ENCODE peak calls at places on chromosomes 7 and 10, in eight cellular contexts. J is GM23248, R is neural progenitor cell, Q is HepG2, H is mammary epithelial cell, M is trophoblast cell, I is IMR-90, D is GM23338. N is an unnamed sample.

GRCh38 chr7:131288446-131288845 is 39.2 kb upstream of the MKLN1 start:
- DNase-seq in J (no peak), D (no peak), I (no peak), R (no peak), H (no peak), M (no peak), Q (no peak), N (peak)

GRCh38 chr10:69123306-69123746 is 652 bp upstream of the VPS26A start:
- DNase-seq in D (peak), I (peak), J (peak), Q (peak), R (peak), H (peak), M (no peak), N (peak)

GRCh38 chr10:124568858-124569622 is 107.4 kb downstream of the LHPP start:
- DNase-seq in H (no peak), D (no peak), I (no peak), Q (no peak), J (no peak), M (peak), R (peak), N (no peak)

GRCh38 chr7:143416565-143417149 is 8.0 kb upstream of the EPHA1 start:
- DNase-seq in Q (peak), H (no peak), I (peak), J (peak), M (no peak), R (peak), D (peak), N (peak)

GRCh38 chr7:31059551-31059950 is 7.4 kb downstream of the ADCYAP1R1 start:
- DNase-seq in Q (no peak), J (no peak), D (peak), R (peak), H (no peak), I (no peak), M (no peak), N (no peak)

GRCh38 chr10:73095479-73096021 is 1.1 kb downstream of the P4HA1 start:
- DNase-seq in I (peak), M (peak), R (peak), D (peak), Q (peak), H (peak), J (peak), N (peak)

GRCh38 chr7:12028508-12028907 is 182.6 kb upstream of the TMEM106B start:
- DNase-seq in I (peak), D (no peak), R (no peak), Q (no peak), M (peak), J (peak), H (no peak), N (no peak)

GRCh38 chr7:35185908-35186731 is 67.8 kb downstream of the TBX20 start:
- DNase-seq in I (peak), R (peak), H (peak), D (peak), M (peak), J (peak), Q (no peak), N (peak)

GRCh38 chr10:117366741-117367140 is 8.5 kb downstream of the PDZD8 start:
- DNase-seq in Q (no peak), R (no peak), M (no peak), H (peak), J (no peak), I (no peak), D (no peak), N (no peak)

GRCh38 chr7:146713907-146714306 is 597.3 kb downstream of the CNTNAP2 start:
- DNase-seq in I (no peak), J (no peak), M (no peak), Q (no peak), R (no peak), D (no peak), H (no peak), N (no peak)

GRCh38 chr7:128391805-128392204 is 18.0 kb downstream of the IMPDH1 start:
- DNase-seq in Q (no peak), H (no peak), D (no peak), R (no peak), J (no peak), I (no peak), M (no peak), N (no peak)

GRCh38 chr10:11867497-11867896 is 44.3 kb downstream of the PROSER2 start:
- DNase-seq in J (no peak), M (no peak), Q (no peak), D (peak), H (no peak), I (no peak), R (no peak), N (no peak)

GRCh38 chr10:71978988-71979691 is 14.9 kb downstream of the CHST3 start:
- DNase-seq in R (no peak), D (no peak), M (no peak), I (no peak), Q (no peak), H (no peak), J (no peak), N (no peak)

GRCh38 chr7:111640416-111640815 is 78.1 kb upstream of the IMMP2L start:
- DNase-seq in M (no peak), Q (no peak), I (no peak), D (no peak), R (no peak), H (no peak), J (no peak), N (no peak)

GRCh38 chr7:55024776-55025175 is 6.0 kb downstream of the EGFR start:
- DNase-seq in D (no peak), R (no peak), H (no peak), M (no peak), I (peak), J (peak), Q (no peak), N (peak)

GRCh38 chr7:159125104-159125943 is 19.3 kb downstream of the VIPR2 start:
- DNase-seq in R (no peak), H (no peak), J (no peak), I (no peak), D (no peak), M (no peak), Q (no peak), N (no peak)

GRCh38 chr7:46979439-46979838 is 602.5 kb downstream of the TNS3 start:
- DNase-seq in I (no peak), D (no peak), H (no peak), J (peak), M (no peak), R (no peak), Q (no peak), N (no peak)

GRCh38 chr10:26467639-26468038 is 29.5 kb downstream of the APBB1IP start:
- DNase-seq in J (no peak), H (no peak), Q (no peak), R (no peak), I (no peak), M (no peak), D (no peak), N (no peak)

GRCh38 chr7:80896856-80897598 is 21.8 kb downstream of the SEMA3C start:
- DNase-seq in J (peak), H (no peak), D (no peak), Q (no peak), R (no peak), M (no peak), I (no peak), N (no peak)

GRCh38 chr7:158975526-158976467 is 119.4 kb downstream of the DYNC2I1 start:
- DNase-seq in I (no peak), J (no peak), H (no peak), D (no peak), R (peak), M (peak), Q (peak), N (no peak)

DNA sequence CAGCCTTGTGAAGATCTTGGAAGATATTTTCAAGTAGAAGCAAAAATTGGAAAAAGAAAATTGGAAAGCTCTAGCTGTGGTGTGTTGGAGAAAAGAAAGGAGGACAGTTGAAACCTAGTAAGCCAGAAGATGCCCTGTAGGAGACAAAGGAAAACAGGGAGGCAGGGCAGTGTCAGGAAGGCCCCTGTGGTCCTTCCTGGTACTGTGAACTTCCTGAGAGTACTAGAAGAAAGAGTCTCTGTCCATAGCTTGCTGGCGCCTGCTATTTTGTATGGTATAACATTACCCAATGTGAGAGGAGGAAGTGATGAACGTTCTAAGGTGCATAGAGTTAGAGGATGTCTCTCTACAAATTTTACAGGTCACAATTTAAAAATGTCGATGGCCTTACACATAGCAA is 183.1 kb downstream of the CTTNBP2 start:
- DNase-seq in M (no peak), I (no peak), Q (no peak), R (no peak), J (no peak), H (no peak), D (no peak), N (no peak)
- H2AFZ ChIP-seq in M (no peak), I (no peak), Q (no peak), R (no peak), J (no peak), H (no peak), D (peak), N (no peak)

DNA sequence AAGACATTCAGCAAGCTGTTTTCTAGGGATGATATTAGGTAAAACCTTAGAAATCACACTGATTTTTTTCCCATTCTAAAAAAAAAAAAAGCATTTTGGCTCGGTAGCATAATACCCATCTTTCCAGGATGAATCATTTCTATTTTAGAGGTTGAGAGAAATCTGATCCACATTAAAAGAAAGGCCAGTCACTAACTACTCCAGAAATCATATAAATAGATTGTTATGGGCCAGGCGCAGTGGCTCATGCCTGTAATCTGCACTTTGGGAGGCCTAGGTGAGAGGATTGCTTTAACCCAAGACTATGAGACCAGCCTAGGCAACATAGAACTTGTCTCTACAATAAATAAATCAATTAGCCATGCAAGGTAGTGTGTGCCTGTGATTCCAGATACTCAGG is 164.3 kb downstream of the BAMBI start:
- DNase-seq in H (no peak), R (no peak), D (no peak), M (no peak), J (peak), I (peak), Q (no peak), N (peak)
- H3K27ac ChIP-seq in H (no peak), R (no peak), D (no peak), M (no peak), J (no peak), I (peak), Q (no peak), N (peak)

GRCh38 chr7:122544463-122544862 is 154.5 kb downstream of the RNF133 start:
- DNase-seq in H (no peak), R (no peak), D (no peak), Q (no peak), I (no peak), J (no peak), M (no peak), N (no peak)
- H2AFZ ChIP-seq in H (no peak), R (no peak), D (no peak), Q (no peak), I (no peak), J (no peak), M (no peak), N (no peak)

DNA sequence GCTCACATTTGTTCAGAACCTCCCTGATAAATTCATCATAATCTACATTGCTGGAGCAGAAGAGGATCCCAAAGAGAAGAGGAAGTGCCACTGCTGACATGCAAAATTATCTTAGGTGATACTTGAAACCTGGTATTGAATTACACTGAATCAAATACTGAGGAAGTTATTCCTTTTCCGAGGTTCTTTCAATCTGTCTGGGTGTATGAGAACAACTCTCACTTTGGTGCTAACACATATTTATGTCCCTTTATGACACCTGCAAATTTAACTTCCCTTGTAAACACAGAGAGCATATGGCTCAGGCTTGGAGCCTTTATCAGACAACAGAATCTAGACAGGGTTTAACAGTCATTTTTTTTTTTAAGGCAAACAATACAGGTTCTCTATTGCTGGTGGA is 131.4 kb downstream of the SRPK2 start:
- DNase-seq in J (no peak), D (no peak), M (no peak), H (no peak), Q (no peak), R (no peak), I (no peak), N (no peak)
- H3K27ac ChIP-seq in J (no peak), D (peak), M (no peak), H (no peak), Q (no peak), R (no peak), I (no peak), N (no peak)

GRCh38 chr7:48083114-48083830 is 5.8 kb upstream of the UPP1 start:
- DNase-seq in D (no peak), J (peak), H (peak), M (peak), I (peak), Q (no peak), R (no peak), N (peak)
- H2AFZ ChIP-seq in D (no peak), J (no peak), H (peak), M (no peak), I (peak), Q (no peak), R (no peak), N (no peak)

DNA sequence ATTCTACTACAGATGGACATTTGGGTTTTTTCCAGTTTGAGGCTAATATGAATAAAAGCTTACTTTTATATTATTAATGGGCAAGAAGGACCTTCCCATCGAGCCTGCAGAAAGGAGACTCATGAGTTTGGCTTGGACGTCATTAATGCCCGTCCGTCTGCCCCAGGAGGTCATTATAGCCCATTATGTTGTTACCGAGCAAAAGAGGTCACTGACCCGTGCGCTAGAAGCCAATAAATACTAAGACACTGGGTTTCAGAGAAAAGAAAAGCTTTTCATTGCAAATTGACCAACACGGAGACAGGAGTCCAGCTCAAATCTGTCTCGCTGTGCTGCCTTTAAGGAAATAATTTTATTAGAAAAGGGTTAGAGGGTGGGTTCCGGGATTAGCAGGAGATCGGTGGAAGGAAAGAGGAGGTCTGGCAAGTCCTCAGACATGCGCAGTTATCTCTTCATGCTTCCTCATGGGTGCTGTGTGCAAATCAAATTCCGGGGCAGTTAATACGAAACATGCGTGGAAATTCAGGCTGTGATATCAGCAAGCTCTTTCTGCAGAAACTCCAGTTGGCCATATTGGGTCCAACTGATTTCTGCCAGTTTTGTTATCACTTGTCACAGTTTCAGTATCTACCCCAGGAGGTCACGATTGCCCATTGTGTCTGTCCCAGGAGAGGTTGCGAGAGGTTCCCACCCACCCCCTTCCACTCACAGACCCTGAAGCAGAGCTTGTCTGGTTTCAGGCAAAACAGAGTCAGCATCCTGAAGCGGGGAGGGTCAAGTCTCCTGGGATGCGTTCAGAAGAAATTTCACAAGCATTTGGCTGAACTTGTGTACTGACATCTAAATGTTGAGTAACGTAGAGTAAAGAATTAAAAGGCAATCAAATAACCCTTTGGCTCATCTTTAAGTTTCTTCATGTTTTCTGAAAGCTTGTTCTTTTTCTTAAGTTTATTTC is 1.1 kb upstream of the GALNTL5 start:
- DNase-seq in M (no peak), D (no peak), H (no peak), I (no peak), R (peak), Q (no peak), J (peak), N (no peak)
- H3K27ac ChIP-seq in M (no peak), D (no peak), H (no peak), I (no peak), R (no peak), Q (no peak), J (no peak), N (no peak)

DNA sequence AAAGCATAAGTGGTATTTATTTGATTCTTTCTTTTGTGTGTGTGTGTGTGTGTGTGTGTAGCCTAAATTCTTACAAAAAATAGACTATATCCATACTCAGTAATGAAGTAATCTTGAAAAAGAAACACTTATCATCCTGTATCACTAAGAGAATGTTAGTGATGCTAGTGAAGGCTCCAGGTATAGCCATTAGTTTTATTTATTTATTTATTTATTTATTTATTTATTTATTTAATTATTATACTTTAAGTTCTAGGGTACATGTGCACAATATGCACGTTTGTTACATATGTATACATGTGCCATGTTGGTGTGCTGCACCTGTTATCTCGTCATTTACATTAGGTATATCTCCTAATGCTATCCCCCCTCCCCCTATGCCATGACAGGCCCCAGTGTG is 436.0 kb downstream of the HTR7 start:
- DNase-seq in H (no peak), Q (no peak), I (no peak), M (no peak), J (no peak), R (no peak), D (no peak), N (no peak)
- H2AFZ ChIP-seq in H (no peak), Q (no peak), I (no peak), M (no peak), J (no peak), R (no peak), D (no peak), N (no peak)

N was measured in fibroblast of lung.